ENCODE peak calls at places on chromosomes 2 and 18, in five cellular contexts. One of them, this sample, is unnamed.

GRCh38 chr18:62651276-62652031 is 63.9 kb upstream of the PHLPP1 start:
- DNase-seq in NCI-H1417: no peak
- DNase-seq in RKO: no peak
- DNase-seq in NCI-H1694: no peak
- DNase-seq in psoas muscle: no peak
- DNase-seq in this sample: no peak

GRCh38 chr2:159349674-159350299 is 63.3 kb upstream of the WDSUB1 start:
- DNase-seq in NCI-H1417: no peak
- DNase-seq in RKO: peak; percentile 47
- DNase-seq in NCI-H1694: no peak
- DNase-seq in psoas muscle: no peak
- DNase-seq in this sample: no peak

GRCh38 chr2:29850794-29851193 is 70.6 kb downstream of the ALK start:
- DNase-seq in NCI-H1417: no peak
- DNase-seq in RKO: no peak
- DNase-seq in NCI-H1694: no peak
- DNase-seq in psoas muscle: no peak
- DNase-seq in this sample: no peak

GRCh38 chr2:197322729-197323720 is 12.4 kb upstream of the ANKRD44 start:
- DNase-seq in NCI-H1417: no peak
- DNase-seq in RKO: no peak
- DNase-seq in NCI-H1694: no peak
- DNase-seq in psoas muscle: no peak
- DNase-seq in this sample: no peak

GRCh38 chr18:46578987-46579386 is 78.0 kb downstream of the LOXHD1 start:
- DNase-seq in NCI-H1417: no peak
- DNase-seq in RKO: no peak
- DNase-seq in NCI-H1694: no peak
- DNase-seq in psoas muscle: no peak
- DNase-seq in this sample: no peak

GRCh38 chr2:60553992-60554648 is 666 bp upstream of the BCL11A start:
- DNase-seq in NCI-H1417: peak; percentile 45
- DNase-seq in RKO: peak; percentile 45
- DNase-seq in NCI-H1694: no peak
- DNase-seq in psoas muscle: no peak
- DNase-seq in this sample: peak; percentile 67

GRCh38 chr18:21955757-21956652 is 213.4 kb upstream of the GATA6 start:
- DNase-seq in NCI-H1417: peak; percentile 49
- DNase-seq in RKO: peak; percentile 66
- DNase-seq in NCI-H1694: peak; percentile 59
- DNase-seq in psoas muscle: peak; percentile 74
- DNase-seq in this sample: peak; percentile 90

GRCh38 chr2:128473175-128474013 is 154.7 kb upstream of the HS6ST1 start:
- DNase-seq in NCI-H1417: no peak
- DNase-seq in RKO: no peak
- DNase-seq in NCI-H1694: no peak
- DNase-seq in psoas muscle: peak; percentile 50
- DNase-seq in this sample: peak; percentile 72

GRCh38 chr18:43486462-43486861 is 209.2 kb upstream of the SYT4 start:
- DNase-seq in NCI-H1417: peak; percentile 15
- DNase-seq in RKO: peak; percentile 10
- DNase-seq in NCI-H1694: no peak
- DNase-seq in psoas muscle: no peak
- DNase-seq in this sample: no peak

GRCh38 chr2:30736461-30737325 is 70.6 kb downstream of the CAPN13 start:
- DNase-seq in NCI-H1417: peak; percentile 92
- DNase-seq in RKO: no peak
- DNase-seq in NCI-H1694: no peak
- DNase-seq in psoas muscle: no peak
- DNase-seq in this sample: no peak

GRCh38 chr2:44989176-44989575 is 20.1 kb downstream of the SIX2 start:
- DNase-seq in NCI-H1417: no peak
- DNase-seq in RKO: no peak
- DNase-seq in NCI-H1694: no peak
- DNase-seq in psoas muscle: no peak
- DNase-seq in this sample: no peak

GRCh38 chr2:216284708-216285107 is 87.6 kb downstream of the MARCHF4 start:
- DNase-seq in NCI-H1417: no peak
- DNase-seq in RKO: no peak
- DNase-seq in NCI-H1694: no peak
- DNase-seq in psoas muscle: no peak
- DNase-seq in this sample: no peak

GRCh38 chr18:79684283-79684631 is 4.7 kb downstream of the CTDP1 start:
- DNase-seq in NCI-H1417: no peak
- DNase-seq in RKO: no peak
- DNase-seq in NCI-H1694: no peak
- DNase-seq in psoas muscle: no peak
- DNase-seq in this sample: no peak

GRCh38 chr2:101806123-101806522 is 108.6 kb downstream of the MAP4K4 start:
- DNase-seq in NCI-H1417: no peak
- DNase-seq in RKO: no peak
- DNase-seq in NCI-H1694: no peak
- DNase-seq in psoas muscle: no peak
- DNase-seq in this sample: no peak

GRCh38 chr2:149538138-149538833 is 49.3 kb downstream of the MMADHC start:
- DNase-seq in NCI-H1417: no peak
- DNase-seq in RKO: no peak
- DNase-seq in NCI-H1694: no peak
- DNase-seq in psoas muscle: no peak
- DNase-seq in this sample: no peak

GRCh38 chr2:132421198-132421780 is 4.7 kb downstream of the GPR39 start:
- DNase-seq in NCI-H1417: no peak
- DNase-seq in RKO: no peak
- DNase-seq in NCI-H1694: no peak
- DNase-seq in psoas muscle: no peak
- DNase-seq in this sample: no peak

GRCh38 chr18:74604774-74605173 is 7.1 kb downstream of the ZNF407 start:
- DNase-seq in NCI-H1417: no peak
- DNase-seq in RKO: no peak
- DNase-seq in NCI-H1694: no peak
- DNase-seq in psoas muscle: no peak
- DNase-seq in this sample: no peak

GRCh38 chr2:44079686-44080085 is 83.9 kb upstream of the LRPPRC start:
- DNase-seq in NCI-H1417: no peak
- DNase-seq in RKO: no peak
- DNase-seq in NCI-H1694: no peak
- DNase-seq in psoas muscle: no peak
- DNase-seq in this sample: no peak

GRCh38 chr2:240966906-240967680 is 31.3 kb upstream of the SNED1 start:
- DNase-seq in NCI-H1417: no peak
- DNase-seq in RKO: no peak
- DNase-seq in NCI-H1694: no peak
- DNase-seq in psoas muscle: peak; percentile 12
- DNase-seq in this sample: peak; percentile 36

GRCh38 chr2:134217316-134217715 is 36.6 kb upstream of the MGAT5 start:
- DNase-seq in NCI-H1417: peak; percentile 11
- DNase-seq in RKO: no peak
- DNase-seq in NCI-H1694: no peak
- DNase-seq in psoas muscle: no peak
- DNase-seq in this sample: no peak

GRCh38 chr2:127106457-127106997 is 427 bp downstream of the BIN1 start:
- DNase-seq in NCI-H1417: no peak
- DNase-seq in RKO: peak; percentile 33
- DNase-seq in NCI-H1694: no peak
- DNase-seq in psoas muscle: peak; percentile 45
- DNase-seq in this sample: no peak

GRCh38 chr18:70046207-70046606 is 98.5 kb upstream of the CD226 start:
- DNase-seq in NCI-H1417: no peak
- DNase-seq in RKO: no peak
- DNase-seq in NCI-H1694: no peak
- DNase-seq in psoas muscle: no peak
- DNase-seq in this sample: no peak

GRCh38 chr2:232260075-232260474 is 118.5 kb upstream of the ALPP start:
- DNase-seq in NCI-H1417: no peak
- DNase-seq in RKO: no peak
- DNase-seq in NCI-H1694: no peak
- DNase-seq in psoas muscle: no peak
- DNase-seq in this sample: no peak

GRCh38 chr2:206962966-206963365 is 23.6 kb downstream of the CPO start:
- DNase-seq in NCI-H1417: no peak
- DNase-seq in RKO: no peak
- DNase-seq in NCI-H1694: no peak
- DNase-seq in psoas muscle: no peak
- DNase-seq in this sample: no peak

GRCh38 chr2:42967959-42968674 is 175.7 kb upstream of the HAAO start:
- DNase-seq in NCI-H1417: no peak
- DNase-seq in RKO: no peak
- DNase-seq in NCI-H1694: no peak
- DNase-seq in psoas muscle: peak; percentile 85
- DNase-seq in this sample: peak; percentile 81

GRCh38 chr2:10357770-10358169 is 55.1 kb downstream of the HPCAL1 start:
- DNase-seq in NCI-H1417: no peak
- DNase-seq in RKO: no peak
- DNase-seq in NCI-H1694: peak; percentile 21
- DNase-seq in psoas muscle: no peak
- DNase-seq in this sample: peak; percentile 14

GRCh38 chr2:232333361-232334135 is 45.0 kb upstream of the ALPP start:
- DNase-seq in NCI-H1417: no peak
- DNase-seq in RKO: no peak
- DNase-seq in NCI-H1694: no peak
- DNase-seq in psoas muscle: no peak
- DNase-seq in this sample: peak; percentile 38

GRCh38 chr18:47425365-47425764 is 173.9 kb upstream of the SKOR2 start:
- DNase-seq in NCI-H1417: no peak
- DNase-seq in RKO: no peak
- DNase-seq in NCI-H1694: no peak
- DNase-seq in psoas muscle: no peak
- DNase-seq in this sample: no peak

GRCh38 chr2:173184031-173185004 is 108.7 kb downstream of the MAP3K20 start:
- DNase-seq in NCI-H1417: no peak
- DNase-seq in RKO: peak; percentile 90
- DNase-seq in NCI-H1694: no peak
- DNase-seq in psoas muscle: peak; percentile 43
- DNase-seq in this sample: peak; percentile 45

GRCh38 chr2:211093743-211094303 is 537.4 kb downstream of the CPS1 start:
- DNase-seq in NCI-H1417: no peak
- DNase-seq in RKO: peak; percentile 20
- DNase-seq in NCI-H1694: peak; percentile 2
- DNase-seq in psoas muscle: no peak
- DNase-seq in this sample: no peak

GRCh38 chr18:12742453-12742852 is 39.6 kb downstream of the PSMG2 start:
- DNase-seq in NCI-H1417: no peak
- DNase-seq in RKO: peak; percentile 70
- DNase-seq in NCI-H1694: no peak
- DNase-seq in psoas muscle: no peak
- DNase-seq in this sample: no peak

GRCh38 chr2:164178835-164179470 is 442.3 kb downstream of the GRB14 start:
- DNase-seq in NCI-H1417: no peak
- DNase-seq in RKO: no peak
- DNase-seq in NCI-H1694: no peak
- DNase-seq in psoas muscle: no peak
- DNase-seq in this sample: no peak